ENCODE peak calls at places on chromosomes 2 and 18, in five cellular contexts. One of them, this sample, is unnamed. For H3K9me3 and H3K4me1, the result is how much of the 10 kb centered on the place peaks cover.

GRCh38 chr2:44942304-44943030 is 965 bp downstream of the SIX3 start:
- DNase-seq in IMR-90: no peak
- DNase-seq in esophagus squamous epithelium: no peak
- DNase-seq in CD8-positive, alpha-beta memory T cell: no peak
- DNase-seq in thyroid gland: no peak
- DNase-seq in this sample: no peak

GRCh38 chr2:232898592-232899541 is 28.8 kb downstream of the SNORC start:
- DNase-seq in IMR-90: peak
- DNase-seq in esophagus squamous epithelium: no peak
- DNase-seq in CD8-positive, alpha-beta memory T cell: no peak
- DNase-seq in thyroid gland: no peak
- DNase-seq in this sample: no peak

GRCh38 chr2:230356084-230356483 is 29.1 kb downstream of the SP140L start:
- DNase-seq in IMR-90: peak
- DNase-seq in esophagus squamous epithelium: no peak
- DNase-seq in CD8-positive, alpha-beta memory T cell: no peak
- DNase-seq in thyroid gland: no peak
- DNase-seq in this sample: no peak

GRCh38 chr2:196331143-196331542 is 159.8 kb upstream of the STK17B start:
- DNase-seq in IMR-90: peak
- DNase-seq in esophagus squamous epithelium: no peak
- DNase-seq in CD8-positive, alpha-beta memory T cell: no peak
- DNase-seq in thyroid gland: no peak
- DNase-seq in this sample: peak

GRCh38 chr2:107393516-107393915 is 433.2 kb upstream of the RGPD4 start:
- DNase-seq in IMR-90: no peak
- DNase-seq in esophagus squamous epithelium: no peak
- DNase-seq in CD8-positive, alpha-beta memory T cell: no peak
- DNase-seq in thyroid gland: no peak
- DNase-seq in this sample: no peak

GRCh38 chr2:16851131-16851530 is 185.5 kb upstream of the CYRIA start:
- DNase-seq in IMR-90: no peak
- DNase-seq in esophagus squamous epithelium: no peak
- DNase-seq in CD8-positive, alpha-beta memory T cell: no peak
- DNase-seq in thyroid gland: no peak
- DNase-seq in this sample: no peak

GRCh38 chr2:33033524-33034150 is 86.9 kb downstream of the LTBP1 start:
- DNase-seq in IMR-90: peak
- DNase-seq in esophagus squamous epithelium: no peak
- DNase-seq in CD8-positive, alpha-beta memory T cell: no peak
- DNase-seq in thyroid gland: no peak
- DNase-seq in this sample: peak

GRCh38 chr2:64212346-64212745 is 68.1 kb upstream of the PELI1 start:
- DNase-seq in IMR-90: peak
- DNase-seq in esophagus squamous epithelium: no peak
- DNase-seq in CD8-positive, alpha-beta memory T cell: no peak
- DNase-seq in thyroid gland: no peak
- DNase-seq in this sample: no peak

GRCh38 chr2:119416299-119416923 is 15.2 kb upstream of the TMEM37 start:
- DNase-seq in IMR-90: no peak
- DNase-seq in esophagus squamous epithelium: no peak
- DNase-seq in CD8-positive, alpha-beta memory T cell: no peak
- DNase-seq in thyroid gland: no peak
- DNase-seq in this sample: no peak

GRCh38 chr2:119419803-119420508 is 11.7 kb upstream of the TMEM37 start:
- DNase-seq in IMR-90: no peak
- DNase-seq in esophagus squamous epithelium: no peak
- DNase-seq in CD8-positive, alpha-beta memory T cell: no peak
- DNase-seq in thyroid gland: no peak
- DNase-seq in this sample: no peak

GRCh38 chr2:119417898-119418297 is 13.8 kb upstream of the TMEM37 start:
- DNase-seq in IMR-90: no peak
- DNase-seq in esophagus squamous epithelium: no peak
- DNase-seq in CD8-positive, alpha-beta memory T cell: no peak
- DNase-seq in thyroid gland: no peak
- DNase-seq in this sample: no peak

GRCh38 chr2:119421304-119421703 is 10.3 kb upstream of the TMEM37 start:
- DNase-seq in IMR-90: no peak
- DNase-seq in esophagus squamous epithelium: no peak
- DNase-seq in CD8-positive, alpha-beta memory T cell: no peak
- DNase-seq in thyroid gland: no peak
- DNase-seq in this sample: no peak

GRCh38 chr2:119419065-119419464 is 12.6 kb upstream of the TMEM37 start:
- DNase-seq in IMR-90: no peak
- DNase-seq in esophagus squamous epithelium: no peak
- DNase-seq in CD8-positive, alpha-beta memory T cell: no peak
- DNase-seq in thyroid gland: no peak
- DNase-seq in this sample: no peak
- H3K9me3 ChIP-seq in IMR-90: under half
- H3K9me3 ChIP-seq in esophagus squamous epithelium: under half
- H3K9me3 ChIP-seq in CD8-positive, alpha-beta memory T cell: under half
- H3K9me3 ChIP-seq in thyroid gland: under half
- H3K9me3 ChIP-seq in this sample: under half

GRCh38 chr2:105749583-105750399 is 5.1 kb downstream of the NCK2 start:
- DNase-seq in IMR-90: peak
- DNase-seq in esophagus squamous epithelium: no peak
- DNase-seq in CD8-positive, alpha-beta memory T cell: no peak
- DNase-seq in thyroid gland: no peak
- DNase-seq in this sample: no peak
- H3K4me1 ChIP-seq in IMR-90: under half
- H3K4me1 ChIP-seq in esophagus squamous epithelium: half or more
- H3K4me1 ChIP-seq in CD8-positive, alpha-beta memory T cell: half or more
- H3K4me1 ChIP-seq in thyroid gland: half or more
- H3K4me1 ChIP-seq in this sample: under half

DNA sequence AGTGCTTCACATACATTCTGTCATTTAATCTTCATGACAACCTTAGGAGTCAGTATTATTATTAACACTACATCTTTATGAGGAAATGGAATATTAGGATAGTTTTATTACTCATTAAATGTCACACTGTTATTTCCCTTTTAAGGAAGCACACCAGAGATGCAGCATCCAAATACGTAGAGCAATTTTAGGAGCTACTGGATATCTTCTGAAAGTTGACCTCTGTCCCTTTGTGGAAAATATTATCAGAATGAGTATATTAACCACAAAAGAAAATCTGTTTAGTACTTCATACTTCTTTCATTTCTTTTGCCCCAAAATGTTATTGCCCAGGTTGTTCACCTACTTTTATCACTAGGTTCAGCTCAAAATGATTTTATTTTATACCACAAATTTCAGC is 72.9 kb upstream of the APCDD1 start:
- DNase-seq in IMR-90: peak
- DNase-seq in esophagus squamous epithelium: no peak
- DNase-seq in CD8-positive, alpha-beta memory T cell: no peak
- DNase-seq in thyroid gland: no peak
- DNase-seq in this sample: no peak
- H3K4me3 ChIP-seq in IMR-90: no peak
- H3K4me3 ChIP-seq in esophagus squamous epithelium: no peak
- H3K4me3 ChIP-seq in CD8-positive, alpha-beta memory T cell: no peak
- H3K4me3 ChIP-seq in thyroid gland: no peak
- H3K4me3 ChIP-seq in this sample: no peak

GRCh38 chr2:429142-429541 is 141.3 kb upstream of the ALKAL2 start:
- DNase-seq in IMR-90: no peak
- DNase-seq in esophagus squamous epithelium: no peak
- DNase-seq in CD8-positive, alpha-beta memory T cell: no peak
- DNase-seq in thyroid gland: no peak
- DNase-seq in this sample: no peak

GRCh38 chr2:430280-431040 is 142.6 kb upstream of the ALKAL2 start:
- DNase-seq in IMR-90: no peak
- DNase-seq in esophagus squamous epithelium: no peak
- DNase-seq in CD8-positive, alpha-beta memory T cell: no peak
- DNase-seq in thyroid gland: no peak
- DNase-seq in this sample: no peak

GRCh38 chr2:428591-428990 is 140.7 kb upstream of the ALKAL2 start:
- DNase-seq in IMR-90: no peak
- DNase-seq in esophagus squamous epithelium: no peak
- DNase-seq in CD8-positive, alpha-beta memory T cell: no peak
- DNase-seq in thyroid gland: no peak
- DNase-seq in this sample: no peak

GRCh38 chr2:433216-433615 is 145.3 kb upstream of the ALKAL2 start:
- DNase-seq in IMR-90: no peak
- DNase-seq in esophagus squamous epithelium: no peak
- DNase-seq in CD8-positive, alpha-beta memory T cell: no peak
- DNase-seq in thyroid gland: no peak
- DNase-seq in this sample: no peak

GRCh38 chr2:429575-430254 is 141.8 kb upstream of the ALKAL2 start:
- DNase-seq in IMR-90: no peak
- DNase-seq in esophagus squamous epithelium: no peak
- DNase-seq in CD8-positive, alpha-beta memory T cell: no peak
- DNase-seq in thyroid gland: no peak
- DNase-seq in this sample: no peak
- H3K9me3 ChIP-seq in IMR-90: under half
- H3K9me3 ChIP-seq in esophagus squamous epithelium: under half
- H3K9me3 ChIP-seq in CD8-positive, alpha-beta memory T cell: under half
- H3K9me3 ChIP-seq in thyroid gland: under half
- H3K9me3 ChIP-seq in this sample: under half

DNA sequence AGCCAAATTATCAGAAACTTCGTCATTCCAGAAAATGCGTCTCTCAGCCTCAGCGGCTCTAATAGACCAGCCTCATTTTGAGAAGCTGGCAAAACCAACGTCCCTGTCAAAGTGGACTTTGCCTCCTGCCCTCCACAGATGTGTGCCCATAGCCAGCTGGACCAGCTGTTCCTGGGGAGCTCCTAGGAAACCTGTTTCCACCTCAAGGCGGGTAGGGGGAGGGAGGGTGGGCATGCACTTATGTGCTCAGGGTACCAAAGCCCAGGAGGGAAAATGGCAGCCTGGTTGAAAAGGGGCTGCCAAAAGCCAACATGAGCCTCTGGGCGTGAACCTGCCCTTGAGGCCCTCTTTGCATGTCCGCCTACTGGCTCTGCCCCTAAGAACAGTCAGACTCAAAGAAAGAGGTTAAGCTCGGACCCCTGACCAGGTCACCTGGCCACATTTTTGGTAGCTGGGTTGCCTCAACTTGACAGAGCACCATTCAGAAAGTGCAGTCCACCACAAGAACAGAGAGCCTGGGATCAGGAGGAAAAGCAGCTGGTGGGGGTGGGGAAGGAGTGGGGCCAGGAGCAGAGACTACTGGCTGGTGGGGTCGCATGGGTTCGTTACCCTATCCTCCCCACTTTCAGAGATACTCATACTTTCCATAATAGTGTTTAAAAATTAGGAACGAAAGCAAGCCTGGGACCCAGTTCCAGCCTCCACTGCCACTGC is 3.5 kb downstream of the PER2 start:
- DNase-seq in IMR-90: no peak
- DNase-seq in esophagus squamous epithelium: no peak
- DNase-seq in CD8-positive, alpha-beta memory T cell: no peak
- DNase-seq in thyroid gland: no peak
- DNase-seq in this sample: no peak
- H3K4me1 ChIP-seq in IMR-90: under half
- H3K4me1 ChIP-seq in esophagus squamous epithelium: half or more
- H3K4me1 ChIP-seq in CD8-positive, alpha-beta memory T cell: under half
- H3K4me1 ChIP-seq in thyroid gland: half or more
- H3K4me1 ChIP-seq in this sample: under half

GRCh38 chr2:127373362-127374083 is 14.3 kb downstream of the MAP3K2 start:
- DNase-seq in IMR-90: no peak
- DNase-seq in esophagus squamous epithelium: no peak
- DNase-seq in CD8-positive, alpha-beta memory T cell: no peak
- DNase-seq in thyroid gland: no peak
- DNase-seq in this sample: no peak

GRCh38 chr2:127376265-127376664 is 11.5 kb downstream of the MAP3K2 start:
- DNase-seq in IMR-90: no peak
- DNase-seq in esophagus squamous epithelium: no peak
- DNase-seq in CD8-positive, alpha-beta memory T cell: no peak
- DNase-seq in thyroid gland: no peak
- DNase-seq in this sample: no peak

GRCh38 chr2:127370010-127370409 is 17.8 kb downstream of the MAP3K2 start:
- DNase-seq in IMR-90: no peak
- DNase-seq in esophagus squamous epithelium: no peak
- DNase-seq in CD8-positive, alpha-beta memory T cell: no peak
- DNase-seq in thyroid gland: no peak
- DNase-seq in this sample: no peak

GRCh38 chr2:127365211-127365643 is 22.5 kb downstream of the MAP3K2 start:
- DNase-seq in IMR-90: peak
- DNase-seq in esophagus squamous epithelium: no peak
- DNase-seq in CD8-positive, alpha-beta memory T cell: no peak
- DNase-seq in thyroid gland: no peak
- DNase-seq in this sample: peak

GRCh38 chr2:127371037-127371436 is 16.7 kb downstream of the MAP3K2 start:
- DNase-seq in IMR-90: no peak
- DNase-seq in esophagus squamous epithelium: no peak
- DNase-seq in CD8-positive, alpha-beta memory T cell: no peak
- DNase-seq in thyroid gland: peak
- DNase-seq in this sample: no peak
- H3K4me3 ChIP-seq in IMR-90: no peak
- H3K4me3 ChIP-seq in esophagus squamous epithelium: no peak
- H3K4me3 ChIP-seq in CD8-positive, alpha-beta memory T cell: no peak
- H3K4me3 ChIP-seq in thyroid gland: no peak
- H3K4me3 ChIP-seq in this sample: no peak

GRCh38 chr18:31740180-31740579 is 20.5 kb downstream of the SLC25A52 start:
- DNase-seq in IMR-90: no peak
- DNase-seq in esophagus squamous epithelium: no peak
- DNase-seq in CD8-positive, alpha-beta memory T cell: no peak
- DNase-seq in thyroid gland: no peak
- DNase-seq in this sample: no peak
- H3K9me3 ChIP-seq in IMR-90: under half
- H3K9me3 ChIP-seq in esophagus squamous epithelium: under half
- H3K9me3 ChIP-seq in CD8-positive, alpha-beta memory T cell: under half
- H3K9me3 ChIP-seq in thyroid gland: under half
- H3K9me3 ChIP-seq in this sample: under half

DNA sequence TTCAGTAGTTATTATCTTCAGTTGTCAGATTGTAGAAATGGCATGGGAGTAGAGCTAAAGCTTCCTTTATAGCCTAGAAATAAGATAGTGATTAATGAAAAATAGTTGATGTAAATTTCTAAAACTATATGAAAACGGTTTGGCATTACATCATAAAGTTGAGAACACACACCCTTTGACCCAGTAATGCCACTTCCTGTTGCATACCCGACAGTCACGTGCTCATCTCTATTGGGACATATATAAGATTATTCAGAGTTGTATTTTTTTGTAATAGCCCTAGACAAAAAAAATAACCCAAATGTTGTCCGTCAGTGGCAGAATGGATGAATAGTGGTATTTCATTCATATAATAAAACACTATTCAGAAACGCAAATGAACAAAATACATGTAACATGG is 39.4 kb upstream of the ASB1 start:
- DNase-seq in IMR-90: no peak
- DNase-seq in esophagus squamous epithelium: no peak
- DNase-seq in CD8-positive, alpha-beta memory T cell: no peak
- DNase-seq in thyroid gland: no peak
- DNase-seq in this sample: no peak
- H3K4me1 ChIP-seq in IMR-90: under half
- H3K4me1 ChIP-seq in esophagus squamous epithelium: under half
- H3K4me1 ChIP-seq in CD8-positive, alpha-beta memory T cell: under half
- H3K4me1 ChIP-seq in thyroid gland: under half
- H3K4me1 ChIP-seq in this sample: under half

This sample was measured in A673.